ENCODE peak calls at places on chromosomes 7 and 10, in four cellular contexts. One of them, this sample, is unnamed. For H3K4me1, the result is how much of the 10 kb centered on the place peaks cover.

GRCh38 chr10:101031796-101032636 is 982 bp downstream of the SFXN3 start:
- DNase-seq in IMR-90: peak
- DNase-seq in stomach: peak
- DNase-seq in mammary epithelial cell: no peak
- DNase-seq in this sample: peak

GRCh38 chr10:118674226-118674919 is 78.9 kb upstream of the PRLHR start:
- DNase-seq in IMR-90: no peak
- DNase-seq in stomach: no peak
- DNase-seq in mammary epithelial cell: no peak
- DNase-seq in this sample: no peak

GRCh38 chr10:72318383-72319262 is 36.1 kb downstream of the DNAJB12 start:
- DNase-seq in IMR-90: no peak
- DNase-seq in stomach: no peak
- DNase-seq in mammary epithelial cell: no peak
- DNase-seq in this sample: no peak

GRCh38 chr7:116354546-116355422 is 144.4 kb downstream of the TES start:
- DNase-seq in IMR-90: peak
- DNase-seq in stomach: peak
- DNase-seq in mammary epithelial cell: peak
- DNase-seq in this sample: no peak

GRCh38 chr7:44488955-44489354 is 1.5 kb downstream of the NUDCD3 start:
- DNase-seq in IMR-90: no peak
- DNase-seq in stomach: no peak
- DNase-seq in mammary epithelial cell: no peak
- DNase-seq in this sample: no peak

GRCh38 chr7:94129443-94130140 is 125.4 kb upstream of the BET1 start:
- DNase-seq in IMR-90: peak
- DNase-seq in stomach: no peak
- DNase-seq in mammary epithelial cell: peak
- DNase-seq in this sample: no peak

GRCh38 chr10:104120061-104120460 is 1.9 kb upstream of the SFR1 start:
- DNase-seq in IMR-90: no peak
- DNase-seq in stomach: no peak
- DNase-seq in mammary epithelial cell: peak
- DNase-seq in this sample: no peak

GRCh38 chr10:97319671-97320479 is 804 bp downstream of the FRAT1 start:
- DNase-seq in IMR-90: no peak
- DNase-seq in stomach: peak
- DNase-seq in mammary epithelial cell: peak
- DNase-seq in this sample: no peak

GRCh38 chr7:150358433-150358832 is 10.2 kb upstream of the REPIN1 start:
- DNase-seq in IMR-90: no peak
- DNase-seq in stomach: no peak
- DNase-seq in mammary epithelial cell: no peak
- DNase-seq in this sample: no peak

GRCh38 chr10:96377816-96378294 is 19.1 kb upstream of the OPALIN start:
- DNase-seq in IMR-90: no peak
- DNase-seq in stomach: no peak
- DNase-seq in mammary epithelial cell: peak
- DNase-seq in this sample: no peak

GRCh38 chr10:46050956-46051355 is 4.9 kb upstream of the MSMB start:
- DNase-seq in IMR-90: no peak
- DNase-seq in stomach: no peak
- DNase-seq in mammary epithelial cell: peak
- DNase-seq in this sample: no peak

GRCh38 chr10:86711957-86712708 is 43.8 kb downstream of the LDB3 start:
- DNase-seq in IMR-90: peak
- DNase-seq in stomach: no peak
- DNase-seq in mammary epithelial cell: peak
- DNase-seq in this sample: no peak

GRCh38 chr7:3461923-3462322 is 160.9 kb downstream of the SDK1 start:
- DNase-seq in IMR-90: no peak
- DNase-seq in stomach: no peak
- DNase-seq in mammary epithelial cell: no peak
- DNase-seq in this sample: no peak

GRCh38 chr7:4683884-4684565 is 1.9 kb downstream of the FOXK1 start:
- DNase-seq in IMR-90: peak
- DNase-seq in stomach: peak
- DNase-seq in mammary epithelial cell: peak
- DNase-seq in this sample: no peak

GRCh38 chr10:132096223-132096622 is 30.5 kb downstream of the JAKMIP3 start:
- DNase-seq in IMR-90: peak
- DNase-seq in stomach: peak
- DNase-seq in mammary epithelial cell: peak
- DNase-seq in this sample: no peak

GRCh38 chr7:91504919-91505318 is 240.7 kb downstream of the FZD1 start:
- DNase-seq in IMR-90: no peak
- DNase-seq in stomach: no peak
- DNase-seq in mammary epithelial cell: no peak
- DNase-seq in this sample: no peak

GRCh38 chr10:110652475-110653118 is 8.5 kb downstream of the RBM20 start:
- DNase-seq in IMR-90: no peak
- DNase-seq in stomach: no peak
- DNase-seq in mammary epithelial cell: no peak
- DNase-seq in this sample: peak

GRCh38 chr10:95295031-95295755 is 4.4 kb upstream of the PDLIM1 start:
- DNase-seq in IMR-90: peak
- DNase-seq in stomach: peak
- DNase-seq in mammary epithelial cell: peak
- DNase-seq in this sample: no peak

GRCh38 chr10:124669824-124670654 is 74.1 kb downstream of the FAM53B start:
- DNase-seq in IMR-90: no peak
- DNase-seq in stomach: no peak
- DNase-seq in mammary epithelial cell: no peak
- DNase-seq in this sample: no peak
- H3K4me1 ChIP-seq in IMR-90: under half
- H3K4me1 ChIP-seq in stomach: half or more
- H3K4me1 ChIP-seq in mammary epithelial cell: under half
- H3K4me1 ChIP-seq in this sample: half or more

GRCh38 chr7:51295435-51296269 is 21.0 kb downstream of the COBL start:
- DNase-seq in IMR-90: no peak
- DNase-seq in stomach: no peak
- DNase-seq in mammary epithelial cell: no peak
- DNase-seq in this sample: peak
- H3K4me1 ChIP-seq in IMR-90: under half
- H3K4me1 ChIP-seq in stomach: under half
- H3K4me1 ChIP-seq in mammary epithelial cell: under half
- H3K4me1 ChIP-seq in this sample: under half

GRCh38 chr7:139094596-139094995 is 14.9 kb downstream of the ZC3HAV1 start:
- DNase-seq in IMR-90: peak
- DNase-seq in stomach: no peak
- DNase-seq in mammary epithelial cell: no peak
- DNase-seq in this sample: no peak
- H3K4me1 ChIP-seq in IMR-90: under half
- H3K4me1 ChIP-seq in stomach: under half
- H3K4me1 ChIP-seq in mammary epithelial cell: under half
- H3K4me1 ChIP-seq in this sample: under half

DNA sequence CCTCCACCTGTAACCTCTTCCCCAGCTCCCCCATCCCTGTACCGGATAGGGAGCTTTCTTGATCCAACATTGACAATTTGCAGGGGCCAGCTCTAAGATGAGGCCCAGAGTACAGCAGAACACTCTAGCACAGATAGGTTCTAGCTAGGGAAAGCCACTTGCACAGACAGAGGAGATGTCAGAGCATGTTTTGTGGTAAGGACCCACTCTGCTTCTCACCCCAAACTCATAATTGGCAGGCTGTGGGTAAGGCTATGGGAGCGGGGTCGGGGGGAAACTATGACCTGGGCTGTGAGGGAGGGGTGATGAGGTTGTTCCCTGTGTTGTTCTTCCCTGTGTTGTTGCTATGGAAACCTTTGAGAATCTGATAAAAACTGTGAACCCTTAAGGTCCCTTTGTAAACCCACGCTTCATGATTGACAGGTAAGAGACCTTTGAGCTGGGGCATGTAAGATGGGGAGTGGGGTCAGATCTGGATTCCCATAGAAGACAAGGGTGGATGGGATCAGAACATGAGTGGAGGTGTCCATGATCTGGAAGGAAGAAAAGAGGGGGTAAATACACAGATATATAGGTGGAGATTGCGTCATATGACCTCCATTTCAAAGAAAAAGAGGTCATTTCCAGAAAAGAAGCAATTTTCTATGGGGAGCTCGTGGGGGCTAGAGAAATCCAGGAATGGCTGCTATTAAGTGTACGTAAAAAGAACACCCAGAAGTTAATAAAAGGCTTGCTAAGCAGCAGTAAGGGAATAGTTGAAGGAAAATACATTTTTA is 4.0 kb downstream of the CALD1 start:
- DNase-seq in IMR-90: no peak
- DNase-seq in stomach: no peak
- DNase-seq in mammary epithelial cell: no peak
- DNase-seq in this sample: peak
- H3K4me1 ChIP-seq in IMR-90: under half
- H3K4me1 ChIP-seq in stomach: under half
- H3K4me1 ChIP-seq in mammary epithelial cell: under half
- H3K4me1 ChIP-seq in this sample: half or more